ENCODE peak calls at places on chromosome 11, in nine cellular contexts. O is stimulated activated CD4-positive, alpha-beta T cell treated with anti-CD3 and anti-CD28 coated beads, Interleukin-1b, Interleukin-23, amount 100 ng/mL, for 24 hours; J is activated CD4-positive, alpha-beta T cell treated with anti-CD3 and anti-CD28 coated beads for 48 hours; N is GM03348; V is NCI-H1092 treated with DMSO at 0.1 percent for 48 hours; R is tibial artery; T is choroid plexus epithelial cell; A is EH; F is NCI-H774. M is an unnamed sample.

GRCh38 chr11:83033972-83034672 is 37.6 kb downstream of the RAB30 start:
- DNase-seq in R (peak; percentile 58), T (peak; percentile 51), V (no peak), A (peak; percentile 92), F (no peak), O (no peak), N (peak; percentile 81), J (no peak), M (no peak)

GRCh38 chr11:34537636-34538035 is 24.0 kb upstream of the ELF5 start:
- DNase-seq in O (no peak), R (no peak), T (no peak), F (no peak), J (no peak), V (no peak), N (no peak), A (no peak), M (no peak)

GRCh38 chr11:38345286-38345685 is 1747.2 kb upstream of the RAG2 start:
- DNase-seq in T (peak; percentile 72), O (no peak), F (no peak), J (no peak), R (no peak), V (no peak), N (no peak), A (no peak), M (no peak)

GRCh38 chr11:27040302-27041115 is at the start of gene BBOX1:
- DNase-seq in R (no peak), A (no peak), J (no peak), N (no peak), T (no peak), O (no peak), V (no peak), F (peak; percentile 46), M (no peak)

GRCh38 chr11:135009125-135009524 is 597.1 kb upstream of the B3GAT1 start:
- DNase-seq in A (no peak), J (no peak), T (no peak), R (no peak), N (no peak), O (no peak), V (no peak), F (no peak), M (no peak)

GRCh38 chr11:6655790-6656580 is at the start of gene DCHS1:
- DNase-seq in N (peak; percentile 52), R (no peak), F (no peak), A (peak; percentile 34), J (no peak), V (peak; percentile 41), T (no peak), O (no peak), M (no peak)

GRCh38 chr11:45921561-45922424 is 663 bp upstream of the LARGE2 start:
- DNase-seq in V (peak; percentile 22), N (no peak), O (no peak), T (no peak), R (no peak), J (no peak), A (no peak), F (peak; percentile 93), M (peak; percentile 96)

GRCh38 chr11:61694971-61695706 is 14.9 kb downstream of the DAGLA start:
- DNase-seq in J (no peak), O (no peak), F (no peak), T (no peak), R (peak; percentile 76), N (no peak), A (peak; percentile 15), V (peak; percentile 71), M (peak; percentile 32)

GRCh38 chr11:69961738-69962137 is 116.4 kb upstream of the ANO1 start:
- DNase-seq in A (no peak), R (no peak), F (no peak), N (no peak), V (no peak), O (no peak), T (no peak), J (no peak), M (no peak)

GRCh38 chr11:66288138-66288865 is 641 bp downstream of the YIF1A start:
- DNase-seq in T (peak; percentile 27), J (no peak), V (peak; percentile 34), A (peak; percentile 27), R (no peak), O (no peak), F (no peak), N (peak; percentile 24), M (no peak)

GRCh38 chr11:73566422-73566821 is 31.5 kb downstream of the FAM168A start:
- DNase-seq in A (peak; percentile 43), T (no peak), J (no peak), N (no peak), R (no peak), V (no peak), F (no peak), O (no peak), M (no peak)

GRCh38 chr11:119369035-119369925 is 12.2 kb downstream of the USP2 start:
- DNase-seq in V (peak; percentile 27), A (peak; percentile 56), T (no peak), R (no peak), F (no peak), N (peak; percentile 46), O (no peak), J (no peak), M (no peak)

GRCh38 chr11:119518746-119519382 is 95.9 kb upstream of the THY1 start:
- DNase-seq in A (peak; percentile 50), F (no peak), O (no peak), J (peak; percentile 38), V (peak; percentile 83), T (peak; percentile 53), N (peak; percentile 33), R (no peak), M (no peak)

GRCh38 chr11:134332189-134332631 is 422 bp downstream of the GLB1L2 start:
- DNase-seq in R (no peak), F (peak; percentile 35), O (no peak), V (peak; percentile 52), J (peak; percentile 33), T (no peak), A (no peak), N (no peak), M (peak; percentile 39)

M was measured in NCI-H2081.